ENCODE peak calls at places on chromosomes 7 and 10, in five cellular contexts. One of them, this sample, is unnamed.

GRCh38 chr10:108591417-108591816 is 1331.9 kb downstream of the XPNPEP1 start:
- DNase-seq in central memory CD4-positive, alpha-beta T cell: no peak
- DNase-seq in Right ventricle myocardium superior: no peak
- DNase-seq in activated T-cell treated with anti-CD3 and anti-CD28 coated beads for 1 hour: no peak
- DNase-seq in fibroblast of pulmonary artery: no peak
- DNase-seq in this sample: no peak

GRCh38 chr7:99224263-99224947 is 16.5 kb upstream of the KPNA7 start:
- DNase-seq in activated T-cell treated with anti-CD3 and anti-CD28 coated beads for 1 hour: no peak
- DNase-seq in Right ventricle myocardium superior: no peak
- DNase-seq in fibroblast of pulmonary artery: peak
- DNase-seq in central memory CD4-positive, alpha-beta T cell: no peak
- DNase-seq in this sample: no peak

GRCh38 chr10:95346715-95347401 is 56.1 kb upstream of the PDLIM1 start:
- DNase-seq in Right ventricle myocardium superior: no peak
- DNase-seq in activated T-cell treated with anti-CD3 and anti-CD28 coated beads for 1 hour: no peak
- DNase-seq in central memory CD4-positive, alpha-beta T cell: no peak
- DNase-seq in fibroblast of pulmonary artery: peak
- DNase-seq in this sample: no peak

GRCh38 chr7:149669121-149669818 is 104.1 kb downstream of the ZNF467 start:
- DNase-seq in fibroblast of pulmonary artery: peak
- DNase-seq in Right ventricle myocardium superior: no peak
- DNase-seq in central memory CD4-positive, alpha-beta T cell: no peak
- DNase-seq in activated T-cell treated with anti-CD3 and anti-CD28 coated beads for 1 hour: no peak
- DNase-seq in this sample: no peak

GRCh38 chr7:12951397-12951801 is 264.0 kb downstream of the ARL4A start:
- DNase-seq in central memory CD4-positive, alpha-beta T cell: no peak
- DNase-seq in activated T-cell treated with anti-CD3 and anti-CD28 coated beads for 1 hour: no peak
- DNase-seq in Right ventricle myocardium superior: no peak
- DNase-seq in fibroblast of pulmonary artery: peak
- DNase-seq in this sample: no peak

GRCh38 chr7:27180431-27181175 is 4.4 kb downstream of the HOXA11 start:
- DNase-seq in Right ventricle myocardium superior: no peak
- DNase-seq in activated T-cell treated with anti-CD3 and anti-CD28 coated beads for 1 hour: no peak
- DNase-seq in central memory CD4-positive, alpha-beta T cell: no peak
- DNase-seq in fibroblast of pulmonary artery: no peak
- DNase-seq in this sample: no peak

GRCh38 chr10:119680050-119680449 is 28.9 kb downstream of the BAG3 start:
- DNase-seq in fibroblast of pulmonary artery: peak
- DNase-seq in activated T-cell treated with anti-CD3 and anti-CD28 coated beads for 1 hour: no peak
- DNase-seq in Right ventricle myocardium superior: no peak
- DNase-seq in central memory CD4-positive, alpha-beta T cell: no peak
- DNase-seq in this sample: no peak

GRCh38 chr7:77481615-77482014 is 55.5 kb upstream of the PTPN12 start:
- DNase-seq in fibroblast of pulmonary artery: no peak
- DNase-seq in Right ventricle myocardium superior: no peak
- DNase-seq in central memory CD4-positive, alpha-beta T cell: no peak
- DNase-seq in activated T-cell treated with anti-CD3 and anti-CD28 coated beads for 1 hour: no peak
- DNase-seq in this sample: no peak

GRCh38 chr7:95804090-95804489 is 31.7 kb downstream of the DYNC1I1 start:
- DNase-seq in activated T-cell treated with anti-CD3 and anti-CD28 coated beads for 1 hour: no peak
- DNase-seq in Right ventricle myocardium superior: no peak
- DNase-seq in fibroblast of pulmonary artery: no peak
- DNase-seq in central memory CD4-positive, alpha-beta T cell: no peak
- DNase-seq in this sample: no peak

GRCh38 chr10:944034-944831 is 12.7 kb upstream of the LARP4B start:
- DNase-seq in central memory CD4-positive, alpha-beta T cell: no peak
- DNase-seq in activated T-cell treated with anti-CD3 and anti-CD28 coated beads for 1 hour: peak
- DNase-seq in fibroblast of pulmonary artery: peak
- DNase-seq in Right ventricle myocardium superior: peak
- DNase-seq in this sample: peak

GRCh38 chr10:78375854-78376785 is 342.5 kb downstream of the RPS24 start:
- DNase-seq in central memory CD4-positive, alpha-beta T cell: no peak
- DNase-seq in fibroblast of pulmonary artery: no peak
- DNase-seq in Right ventricle myocardium superior: no peak
- DNase-seq in activated T-cell treated with anti-CD3 and anti-CD28 coated beads for 1 hour: no peak
- DNase-seq in this sample: no peak

GRCh38 chr10:132220061-132220460 is 33.3 kb downstream of the DPYSL4 start:
- DNase-seq in activated T-cell treated with anti-CD3 and anti-CD28 coated beads for 1 hour: no peak
- DNase-seq in central memory CD4-positive, alpha-beta T cell: no peak
- DNase-seq in fibroblast of pulmonary artery: no peak
- DNase-seq in Right ventricle myocardium superior: no peak
- DNase-seq in this sample: no peak

GRCh38 chr10:14425031-14425430 is 94.3 kb upstream of the FRMD4A start:
- DNase-seq in central memory CD4-positive, alpha-beta T cell: no peak
- DNase-seq in activated T-cell treated with anti-CD3 and anti-CD28 coated beads for 1 hour: no peak
- DNase-seq in Right ventricle myocardium superior: no peak
- DNase-seq in fibroblast of pulmonary artery: no peak
- DNase-seq in this sample: no peak

GRCh38 chr7:134618756-134619530 is 27.7 kb upstream of the BPGM start:
- DNase-seq in Right ventricle myocardium superior: no peak
- DNase-seq in fibroblast of pulmonary artery: peak
- DNase-seq in activated T-cell treated with anti-CD3 and anti-CD28 coated beads for 1 hour: no peak
- DNase-seq in central memory CD4-positive, alpha-beta T cell: no peak
- DNase-seq in this sample: no peak

GRCh38 chr7:27198871-27199801 is 755 bp downstream of the HOXA13 start:
- DNase-seq in Right ventricle myocardium superior: no peak
- DNase-seq in fibroblast of pulmonary artery: no peak
- DNase-seq in central memory CD4-positive, alpha-beta T cell: no peak
- DNase-seq in activated T-cell treated with anti-CD3 and anti-CD28 coated beads for 1 hour: no peak
- DNase-seq in this sample: no peak

GRCh38 chr7:100034871-100035510 is 14.6 kb upstream of the ZSCAN21 start:
- DNase-seq in Right ventricle myocardium superior: no peak
- DNase-seq in fibroblast of pulmonary artery: peak
- DNase-seq in activated T-cell treated with anti-CD3 and anti-CD28 coated beads for 1 hour: no peak
- DNase-seq in central memory CD4-positive, alpha-beta T cell: no peak
- DNase-seq in this sample: no peak

GRCh38 chr10:125283191-125283590 is 122.8 kb upstream of the CTBP2 start:
- DNase-seq in Right ventricle myocardium superior: no peak
- DNase-seq in fibroblast of pulmonary artery: no peak
- DNase-seq in central memory CD4-positive, alpha-beta T cell: no peak
- DNase-seq in activated T-cell treated with anti-CD3 and anti-CD28 coated beads for 1 hour: no peak
- DNase-seq in this sample: no peak

GRCh38 chr10:60341969-60342368 is 47.7 kb downstream of the ANK3 start:
- DNase-seq in central memory CD4-positive, alpha-beta T cell: no peak
- DNase-seq in Right ventricle myocardium superior: no peak
- DNase-seq in fibroblast of pulmonary artery: no peak
- DNase-seq in activated T-cell treated with anti-CD3 and anti-CD28 coated beads for 1 hour: no peak
- DNase-seq in this sample: no peak

GRCh38 chr7:742791-743190 is 15.7 kb upstream of the PRKAR1B start:
- DNase-seq in central memory CD4-positive, alpha-beta T cell: no peak
- DNase-seq in activated T-cell treated with anti-CD3 and anti-CD28 coated beads for 1 hour: no peak
- DNase-seq in fibroblast of pulmonary artery: no peak
- DNase-seq in Right ventricle myocardium superior: no peak
- DNase-seq in this sample: no peak

GRCh38 chr7:65749039-65749438 is 123.8 kb upstream of the VKORC1L1 start:
- DNase-seq in activated T-cell treated with anti-CD3 and anti-CD28 coated beads for 1 hour: no peak
- DNase-seq in fibroblast of pulmonary artery: no peak
- DNase-seq in central memory CD4-positive, alpha-beta T cell: no peak
- DNase-seq in Right ventricle myocardium superior: no peak
- DNase-seq in this sample: no peak

GRCh38 chr10:124647421-124648130 is 96.6 kb downstream of the FAM53B start:
- DNase-seq in central memory CD4-positive, alpha-beta T cell: peak
- DNase-seq in fibroblast of pulmonary artery: peak
- DNase-seq in Right ventricle myocardium superior: peak
- DNase-seq in activated T-cell treated with anti-CD3 and anti-CD28 coated beads for 1 hour: peak
- DNase-seq in this sample: peak

GRCh38 chr7:158023157-158023556 is 564.5 kb downstream of the PTPRN2 start:
- DNase-seq in activated T-cell treated with anti-CD3 and anti-CD28 coated beads for 1 hour: no peak
- DNase-seq in fibroblast of pulmonary artery: no peak
- DNase-seq in Right ventricle myocardium superior: no peak
- DNase-seq in central memory CD4-positive, alpha-beta T cell: no peak
- DNase-seq in this sample: no peak

GRCh38 chr7:120981888-120982615 is 6.5 kb upstream of the CPED1 start:
- DNase-seq in fibroblast of pulmonary artery: peak
- DNase-seq in Right ventricle myocardium superior: no peak
- DNase-seq in activated T-cell treated with anti-CD3 and anti-CD28 coated beads for 1 hour: no peak
- DNase-seq in central memory CD4-positive, alpha-beta T cell: no peak
- DNase-seq in this sample: no peak

GRCh38 chr10:63866747-63867140 is 345.5 kb downstream of the REEP3 start:
- DNase-seq in fibroblast of pulmonary artery: peak
- DNase-seq in central memory CD4-positive, alpha-beta T cell: no peak
- DNase-seq in activated T-cell treated with anti-CD3 and anti-CD28 coated beads for 1 hour: no peak
- DNase-seq in Right ventricle myocardium superior: no peak
- DNase-seq in this sample: no peak

GRCh38 chr7:74476546-74477095 is 22.9 kb downstream of the GTF2IRD1 start:
- DNase-seq in Right ventricle myocardium superior: no peak
- DNase-seq in fibroblast of pulmonary artery: no peak
- DNase-seq in activated T-cell treated with anti-CD3 and anti-CD28 coated beads for 1 hour: no peak
- DNase-seq in central memory CD4-positive, alpha-beta T cell: no peak
- DNase-seq in this sample: no peak

GRCh38 chr10:22369433-22370072 is 24.3 kb downstream of the SPAG6 start:
- DNase-seq in central memory CD4-positive, alpha-beta T cell: no peak
- DNase-seq in Right ventricle myocardium superior: no peak
- DNase-seq in activated T-cell treated with anti-CD3 and anti-CD28 coated beads for 1 hour: no peak
- DNase-seq in fibroblast of pulmonary artery: peak
- DNase-seq in this sample: no peak

GRCh38 chr10:22620140-22620857 is 94.1 kb downstream of the PIP4K2A start:
- DNase-seq in central memory CD4-positive, alpha-beta T cell: no peak
- DNase-seq in Right ventricle myocardium superior: peak
- DNase-seq in fibroblast of pulmonary artery: peak
- DNase-seq in activated T-cell treated with anti-CD3 and anti-CD28 coated beads for 1 hour: no peak
- DNase-seq in this sample: peak

GRCh38 chr10:78162867-78163266 is 129.2 kb downstream of the RPS24 start:
- DNase-seq in fibroblast of pulmonary artery: no peak
- DNase-seq in Right ventricle myocardium superior: no peak
- DNase-seq in central memory CD4-positive, alpha-beta T cell: no peak
- DNase-seq in activated T-cell treated with anti-CD3 and anti-CD28 coated beads for 1 hour: no peak
- DNase-seq in this sample: no peak

GRCh38 chr7:117659453-117660086 is 179.7 kb downstream of the CFTR start:
- DNase-seq in fibroblast of pulmonary artery: peak
- DNase-seq in activated T-cell treated with anti-CD3 and anti-CD28 coated beads for 1 hour: no peak
- DNase-seq in Right ventricle myocardium superior: no peak
- DNase-seq in central memory CD4-positive, alpha-beta T cell: no peak
- DNase-seq in this sample: no peak

GRCh38 chr7:144782883-144783282 is 53.0 kb downstream of the TPK1 start:
- DNase-seq in fibroblast of pulmonary artery: no peak
- DNase-seq in Right ventricle myocardium superior: no peak
- DNase-seq in activated T-cell treated with anti-CD3 and anti-CD28 coated beads for 1 hour: no peak
- DNase-seq in central memory CD4-positive, alpha-beta T cell: no peak
- DNase-seq in this sample: no peak

GRCh38 chr10:115026041-115026779 is 67.0 kb upstream of the ATRNL1 start:
- DNase-seq in fibroblast of pulmonary artery: no peak
- DNase-seq in central memory CD4-positive, alpha-beta T cell: no peak
- DNase-seq in Right ventricle myocardium superior: no peak
- DNase-seq in activated T-cell treated with anti-CD3 and anti-CD28 coated beads for 1 hour: no peak
- DNase-seq in this sample: no peak

GRCh38 chr7:155296788-155297516 is 726 bp upstream of the INSIG1 start:
- DNase-seq in activated T-cell treated with anti-CD3 and anti-CD28 coated beads for 1 hour: peak
- DNase-seq in fibroblast of pulmonary artery: peak
- DNase-seq in Right ventricle myocardium superior: peak
- DNase-seq in central memory CD4-positive, alpha-beta T cell: peak
- DNase-seq in this sample: peak

This sample was measured in right cardiac atrium.